ENCODE peak calls at places on chromosomes 1 and 21, in seven cellular contexts. L is activated CD4-positive, alpha-beta T cell treated with anti-CD3 and anti-CD28 coated beads, Interleukin-2, amount 10 ng/mL, durations not matched to agents 7 days and 5 days; E is MCF 10A; K is left cardiac atrium; N is choroid plexus epithelial cell; Z is ACHN; J is GM23248. S is an unnamed sample.

GRCh38 chr1:169110691-169111447 is 4.4 kb downstream of the ATP1B1 start:
- DNase-seq in L (no peak), E (no peak), K (no peak), N (peak), Z (peak), J (no peak), S (no peak)

GRCh38 chr1:208787219-208787618 is 543.0 kb upstream of the PLXNA2 start:
- DNase-seq in L (no peak), E (no peak), K (no peak), N (no peak), Z (no peak), J (no peak), S (no peak)

GRCh38 chr1:106921186-106921585 is 135.3 kb upstream of the PRMT6 start:
- DNase-seq in L (no peak), E (peak), K (no peak), N (peak), Z (no peak), J (peak), S (no peak)

GRCh38 chr1:51600954-51601353 is 15.9 kb upstream of the OSBPL9 start:
- DNase-seq in L (no peak), E (no peak), K (no peak), N (no peak), Z (no peak), J (no peak), S (no peak)

GRCh38 chr1:100924991-100925390 is 29.1 kb downstream of the SLC30A7 start:
- DNase-seq in L (no peak), E (no peak), K (no peak), N (no peak), Z (no peak), J (no peak), S (no peak)

GRCh38 chr1:14442669-14443068 is 155.8 kb upstream of the KAZN start:
- DNase-seq in L (no peak), E (no peak), K (no peak), N (no peak), Z (no peak), J (no peak), S (no peak)

GRCh38 chr1:154358519-154358918 is 33.2 kb downstream of the ATP8B2 start:
- DNase-seq in L (no peak), E (no peak), K (no peak), N (no peak), Z (no peak), J (no peak), S (no peak)

GRCh38 chr21:39097981-39098380 is 85.3 kb downstream of the PSMG1 start:
- DNase-seq in L (no peak), E (no peak), K (no peak), N (no peak), Z (no peak), J (no peak), S (no peak)

GRCh38 chr1:45490623-45491463 is at the start of gene TESK2:
- DNase-seq in L (peak), E (peak), K (peak), N (peak), Z (peak), J (peak), S (peak)

GRCh38 chr1:211912064-211912463 is 81.5 kb upstream of the LPGAT1 start:
- DNase-seq in L (no peak), E (peak), K (no peak), N (no peak), Z (no peak), J (no peak), S (no peak)

GRCh38 chr1:232162001-232162400 is 467.9 kb downstream of the SIPA1L2 start:
- DNase-seq in L (no peak), E (no peak), K (no peak), N (no peak), Z (no peak), J (no peak), S (no peak)

GRCh38 chr1:62386351-62387121 is 50.3 kb upstream of the USP1 start:
- DNase-seq in L (no peak), E (no peak), K (no peak), N (peak), Z (no peak), J (no peak), S (no peak)

GRCh38 chr1:107771377-107771776 is 193.6 kb downstream of the VAV3 start:
- DNase-seq in L (no peak), E (no peak), K (no peak), N (no peak), Z (no peak), J (no peak), S (no peak)

GRCh38 chr1:174966000-174966572 is 33.7 kb upstream of the CACYBP start:
- DNase-seq in L (no peak), E (no peak), K (no peak), N (peak), Z (no peak), J (no peak), S (no peak)

GRCh38 chr1:205416326-205416725 is 5.5 kb downstream of the LEMD1 start:
- DNase-seq in L (no peak), E (no peak), K (no peak), N (no peak), Z (no peak), J (no peak), S (peak)

GRCh38 chr1:87796521-87796920 is 467.8 kb downstream of the LMO4 start:
- DNase-seq in L (no peak), E (no peak), K (no peak), N (no peak), Z (no peak), J (no peak), S (no peak)

GRCh38 chr1:226474443-226475111 is 66.7 kb upstream of the PARP1 start:
- DNase-seq in L (no peak), E (no peak), K (no peak), N (no peak), Z (no peak), J (no peak), S (peak)

GRCh38 chr21:45091540-45092322 is 17.4 kb downstream of the ADARB1 start:
- DNase-seq in L (no peak), E (no peak), K (no peak), N (peak), Z (no peak), J (peak), S (peak)

GRCh38 chr1:25748531-25749205 is 51.3 kb upstream of the SELENON start:
- DNase-seq in L (no peak), E (peak), K (no peak), N (no peak), Z (no peak), J (no peak), S (no peak)

GRCh38 chr1:218312509-218312908 is 27.4 kb downstream of the RRP15 start:
- DNase-seq in L (no peak), E (no peak), K (no peak), N (no peak), Z (no peak), J (peak), S (no peak)

GRCh38 chr21:44927587-44928461 is 7.1 kb upstream of the ITGB2 start:
- DNase-seq in L (peak), E (peak), K (peak), N (peak), Z (peak), J (peak), S (no peak)

GRCh38 chr1:21857840-21858670 is 46.0 kb downstream of the LDLRAD2 start:
- DNase-seq in L (no peak), E (no peak), K (no peak), N (peak), Z (no peak), J (peak), S (no peak)

GRCh38 chr1:92410706-92411105 is 76.0 kb downstream of the GFI1 start:
- DNase-seq in L (peak), E (no peak), K (no peak), N (no peak), Z (no peak), J (no peak), S (no peak)

GRCh38 chr1:53459321-53460175 is at the start of gene DMRTB1:
- DNase-seq in L (no peak), E (no peak), K (no peak), N (no peak), Z (no peak), J (no peak), S (no peak)

GRCh38 chr1:88595355-88595754 is 88.7 kb upstream of the PKN2 start:
- DNase-seq in L (peak), E (no peak), K (no peak), N (peak), Z (peak), J (peak), S (peak)